ENCODE peak calls at places on chromosomes 5 and 9, in six cellular contexts. V, Y, Z, P, U and B are unnamed samples.

GRCh38 chr5:77669677-77670076 is 31.2 kb upstream of the OTP start:
- DNase-seq in Z (no peak), Y (no peak), U (no peak), P (no peak), V (no peak), B (no peak)

GRCh38 chr5:105544300-105544699 is 1981.7 kb upstream of the NUDT12 start:
- DNase-seq in Z (no peak), V (no peak), Y (no peak), P (no peak), U (no peak), B (no peak)

GRCh38 chr5:40578501-40579451 is 100.9 kb upstream of the PTGER4 start:
- DNase-seq in V (peak; percentile 76), Y (peak; percentile 12), Z (no peak), U (peak; percentile 80), P (peak; percentile 78), B (no peak)

GRCh38 chr9:33250458-33250995 is 10.6 kb downstream of the SPINK4 start:
- DNase-seq in Z (no peak), P (no peak), Y (peak; percentile 58), V (no peak), U (no peak), B (no peak)

GRCh38 chr9:6915635-6916034 is 157.9 kb downstream of the KDM4C start:
- DNase-seq in Z (no peak), Y (no peak), U (no peak), V (no peak), P (no peak), B (no peak)

GRCh38 chr9:122226758-122227575 is 1.8 kb downstream of the LHX6 start:
- DNase-seq in P (no peak), Y (no peak), U (no peak), Z (no peak), V (no peak), B (no peak)

GRCh38 chr5:122170630-122171029 is 41.3 kb downstream of the ZNF474 start:
- DNase-seq in P (no peak), V (no peak), U (peak; percentile 61), Y (peak; percentile 82), Z (peak; percentile 65), B (no peak)

GRCh38 chr5:147412561-147412960 is 97.3 kb downstream of the DPYSL3 start:
- DNase-seq in V (no peak), Z (no peak), U (no peak), Y (no peak), P (no peak), B (no peak)

GRCh38 chr5:43891112-43891511 is 288.1 kb downstream of the NNT start:
- DNase-seq in P (no peak), U (no peak), Z (no peak), V (no peak), Y (no peak), B (no peak)

GRCh38 chr5:43893951-43894684 is 291.1 kb downstream of the NNT start:
- DNase-seq in U (no peak), V (no peak), P (no peak), Y (no peak), Z (no peak), B (no peak)

DNA sequence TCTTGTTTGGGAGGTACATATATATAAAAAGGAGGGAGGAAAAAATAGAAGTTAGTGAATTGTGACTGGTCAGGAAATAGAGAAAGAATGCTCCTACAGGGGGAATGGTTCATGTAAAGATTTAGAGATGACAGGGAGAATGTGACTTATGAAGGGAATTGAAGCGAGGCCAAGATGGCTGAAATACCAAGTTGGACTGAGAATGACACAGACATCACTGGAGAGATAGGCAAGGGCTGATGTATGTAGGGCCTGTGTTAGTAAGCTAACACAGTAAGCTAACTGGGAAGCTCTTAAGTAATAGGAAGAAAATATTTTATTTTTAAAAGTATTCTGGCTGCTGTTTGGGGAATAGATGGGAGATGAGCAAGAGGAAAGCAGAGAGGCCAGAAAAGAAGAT is 286.3 kb downstream of the NNT start:
- DNase-seq in Z (no peak), U (no peak), V (no peak), Y (no peak), P (no peak), B (no peak)
- H3K4me3 ChIP-seq in Z (no peak overlapping the region), U (no peak overlapping the region), V (no peak overlapping the region), Y (no peak overlapping the region), P (no peak overlapping the region), B (no peak overlapping the region)

DNA sequence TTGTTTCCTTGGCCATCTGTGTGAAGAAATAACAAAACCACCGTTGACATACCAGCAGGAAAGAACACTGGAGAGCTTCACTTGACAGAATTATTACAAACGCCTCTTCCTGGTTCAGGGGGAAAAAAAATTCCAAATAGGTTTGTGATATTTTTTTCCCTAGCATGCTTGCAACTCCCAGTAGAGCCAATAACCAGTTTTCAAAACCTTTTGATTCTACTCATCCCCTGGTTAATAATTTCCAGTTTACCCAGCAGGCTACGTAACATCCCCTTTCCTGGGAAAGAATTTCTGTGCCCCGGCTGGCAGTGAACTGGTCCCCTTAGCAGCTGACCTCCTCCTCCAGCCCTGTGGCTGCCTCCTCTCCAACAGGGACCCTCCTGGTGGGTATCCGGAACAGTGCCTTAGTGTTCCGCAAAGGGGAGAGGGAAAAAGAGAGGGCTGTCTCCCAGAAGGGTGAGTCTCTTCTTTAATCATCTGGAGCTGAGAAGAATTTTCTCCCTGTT is 72.8 kb upstream of the BOD1 start:
- DNase-seq in V (no peak), Z (no peak), P (no peak), Y (no peak), U (no peak), B (no peak)
- H3K27ac ChIP-seq in V (peak overlapping the region; percentile 51), Z (no peak overlapping the region), P (no peak overlapping the region), Y (no peak overlapping the region), U (no peak overlapping the region), B (no peak overlapping the region)

DNA sequence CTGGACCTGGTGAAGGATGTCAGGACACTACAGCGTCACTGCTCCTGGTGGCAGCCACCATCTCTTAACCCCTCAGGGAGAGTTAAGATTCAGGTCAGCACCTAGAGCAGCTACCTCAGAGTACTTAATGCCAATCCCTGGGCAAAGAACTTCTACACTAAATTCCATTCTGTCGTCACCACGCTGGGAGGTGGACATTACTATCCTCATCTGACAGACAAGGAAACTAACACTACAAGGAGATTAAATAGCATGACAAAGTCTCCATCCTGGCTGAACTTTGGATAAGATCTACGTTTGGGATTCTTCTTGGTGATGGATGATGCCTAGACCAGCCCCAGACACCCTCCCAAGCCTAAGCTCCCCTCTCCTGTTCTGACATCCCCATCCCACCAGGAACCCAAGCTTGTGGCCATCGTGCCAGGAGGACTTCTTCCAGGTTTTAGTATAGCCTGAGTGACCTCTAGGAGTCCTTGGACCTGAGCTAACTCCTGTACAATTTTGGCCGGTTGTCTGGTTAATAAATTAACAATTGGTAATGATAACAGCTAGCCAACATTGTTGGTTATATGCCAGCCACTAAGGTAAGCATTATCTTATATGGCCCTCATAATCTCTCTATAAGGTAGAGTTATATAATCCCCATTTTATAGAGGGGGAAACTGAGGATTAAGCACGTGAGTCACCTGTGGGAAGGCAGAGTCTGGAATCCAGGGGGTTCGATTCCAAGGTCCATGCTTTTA is 54.8 kb downstream of the C5orf15 start:
- DNase-seq in Y (no peak), Z (no peak), U (no peak), V (no peak), P (no peak), B (no peak)
- H3K9me3 ChIP-seq in Y (no peaks in the 10 kb centered on the region), Z (no peaks in the 10 kb centered on the region), U (no peaks in the 10 kb centered on the region), V (no peaks in the 10 kb centered on the region), P (no peaks in the 10 kb centered on the region), B (no peaks in the 10 kb centered on the region)

GRCh38 chr9:15235658-15236057 is 71.4 kb downstream of the TTC39B start:
- DNase-seq in Z (no peak), V (no peak), Y (no peak), P (no peak), U (no peak), B (no peak)

GRCh38 chr9:15227491-15227890 is 79.5 kb downstream of the TTC39B start:
- DNase-seq in P (no peak), Z (no peak), V (no peak), Y (no peak), U (no peak), B (no peak)

GRCh38 chr9:15229475-15229874 is 77.5 kb downstream of the TTC39B start:
- DNase-seq in Y (no peak), Z (no peak), P (no peak), U (no peak), V (no peak), B (no peak)

DNA sequence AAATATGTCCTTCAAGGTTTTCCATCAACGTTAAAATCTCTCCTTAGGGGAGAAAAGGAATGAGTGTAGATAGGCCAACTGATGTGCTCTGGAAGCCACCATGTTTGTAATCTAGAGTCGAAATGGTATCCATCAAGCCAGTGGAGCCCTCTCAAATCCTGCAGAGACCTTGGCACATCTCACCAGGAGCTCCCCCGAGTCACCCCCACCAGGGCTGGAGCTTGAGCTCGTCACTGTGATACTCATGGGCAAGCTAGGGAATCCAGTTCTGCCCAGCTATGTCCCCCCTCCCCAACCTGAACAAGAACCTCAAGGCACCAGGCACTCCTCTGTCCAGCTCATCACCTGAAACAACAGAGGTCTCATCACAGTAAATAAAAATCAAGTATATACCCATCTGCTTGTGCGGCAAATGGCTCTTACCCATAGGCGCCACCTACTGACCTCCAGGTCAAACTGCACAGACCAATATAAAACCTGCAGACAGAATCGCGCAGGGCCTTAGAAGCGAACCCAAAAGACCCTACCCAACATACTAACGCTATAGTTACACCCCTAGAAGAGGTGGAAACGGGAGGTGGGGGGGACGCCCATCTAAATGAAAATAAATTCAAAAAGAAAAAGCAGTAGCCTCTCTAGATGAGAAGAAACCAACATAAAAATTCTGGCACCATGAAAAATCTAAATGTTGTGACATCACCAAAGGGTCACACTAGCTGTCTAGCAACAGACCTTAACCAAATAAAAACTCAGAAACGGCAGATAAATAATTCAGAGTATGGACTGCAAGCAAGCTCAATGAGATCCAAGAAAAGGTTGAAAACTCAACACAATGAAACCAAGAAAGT is 75.0 kb downstream of the TTC39B start:
- DNase-seq in U (peak; percentile 13), Y (peak; percentile 37), Z (peak; percentile 45), P (no peak), V (no peak), B (no peak)
- H3K4me3 ChIP-seq in U (no peak overlapping the region), Y (no peak overlapping the region), Z (no peak overlapping the region), P (no peak overlapping the region), V (no peak overlapping the region), B (no peak overlapping the region)

GRCh38 chr5:14200312-14200990 is 57.3 kb downstream of the TRIO start:
- DNase-seq in Z (no peak), P (no peak), V (no peak), Y (no peak), U (no peak), B (no peak)
- H3K27ac ChIP-seq in Z (no peak overlapping the region), P (peak overlapping the region; percentile 99), V (no peak overlapping the region), Y (peak overlapping the region; percentile 59), U (no peak overlapping the region), B (peak overlapping the region; percentile 32)